ENCODE peak calls at places on chromosomes 12 and 14, in five cellular contexts. I is psoas muscle, S is fibroblast of the aortic adventitia, A is AG10803, R is AG04449. L is an unnamed sample.

GRCh38 chr12:132014915-132015280 is 65.2 kb downstream of the EP400 start:
- DNase-seq in I (no peak), S (no peak), A (no peak), R (no peak), L (no peak)

GRCh38 chr14:100299238-100299560 is 7.0 kb downstream of the SLC25A29 start:
- DNase-seq in I (no peak), S (no peak), A (no peak), R (no peak), L (no peak)

GRCh38 chr14:64705406-64706118 is 1.3 kb downstream of the PLEKHG3 start:
- DNase-seq in I (peak; percentile 33), S (no peak), A (peak; percentile 17), R (no peak), L (no peak)

GRCh38 chr12:509494-509893 is 49.8 kb downstream of the B4GALNT3 start:
- DNase-seq in I (no peak), S (no peak), A (peak; percentile 28), R (no peak), L (no peak)

GRCh38 chr12:9869307-9870161 is at the start of gene CLEC2B:
- DNase-seq in I (no peak), S (peak; percentile 80), A (peak; percentile 92), R (peak; percentile 14), L (peak; percentile 74)

GRCh38 chr12:48157889-48158370 is 615 bp upstream of the ASB8 start:
- DNase-seq in I (no peak), S (no peak), A (no peak), R (no peak), L (peak; percentile 13)

GRCh38 chr14:103618999-103619398 is 10.0 kb upstream of the KLC1 start:
- DNase-seq in I (no peak), S (no peak), A (peak; percentile 47), R (no peak), L (no peak)

GRCh38 chr14:39316844-39317553 is 83.3 kb downstream of the MIA2 start:
- DNase-seq in I (no peak), S (no peak), A (no peak), R (no peak), L (no peak)

GRCh38 chr12:110137786-110138185 is 13.6 kb downstream of the IFT81 start:
- DNase-seq in I (no peak), S (no peak), A (peak; percentile 19), R (no peak), L (no peak)

GRCh38 chr12:32535260-32535999 is 136.1 kb downstream of the FGD4 start:
- DNase-seq in I (peak; percentile 79), S (peak; percentile 64), A (peak; percentile 69), R (no peak), L (no peak)

GRCh38 chr14:24634158-24634557 is at the start of gene GZMB:
- DNase-seq in I (no peak), S (no peak), A (no peak), R (no peak), L (peak; percentile 37)

GRCh38 chr14:72554401-72554800 is 339.5 kb downstream of the DPF3 start:
- DNase-seq in I (no peak), S (no peak), A (no peak), R (no peak), L (no peak)

GRCh38 chr14:48140804-48141203 is 465.4 kb upstream of the MDGA2 start:
- DNase-seq in I (no peak), S (no peak), A (no peak), R (no peak), L (no peak)

GRCh38 chr14:105470163-105470811 is 4.3 kb upstream of the CRIP2 start:
- DNase-seq in I (no peak), S (no peak), A (no peak), R (no peak), L (no peak)

GRCh38 chr12:64142784-64143183 is 79.3 kb downstream of the KICS2 start:
- DNase-seq in I (no peak), S (no peak), A (no peak), R (no peak), L (no peak)

GRCh38 chr12:124438415-124439056 is 128.9 kb downstream of the NCOR2 start:
- DNase-seq in I (no peak), S (no peak), A (no peak), R (no peak), L (no peak)

GRCh38 chr14:55005071-55005470 is 21.8 kb downstream of the WDHD1 start:
- DNase-seq in I (no peak), S (no peak), A (peak; percentile 46), R (peak; percentile 31), L (no peak)

GRCh38 chr12:55972906-55973597 is 826 bp upstream of the RAB5B start:
- DNase-seq in I (no peak), S (no peak), A (peak; percentile 49), R (no peak), L (peak; percentile 44)

GRCh38 chr12:113136128-113136989 is 798 bp upstream of the RASAL1 start:
- DNase-seq in I (no peak), S (no peak), A (no peak), R (no peak), L (no peak)

GRCh38 chr14:52911904-52912303 is 38.9 kb downstream of the FERMT2 start:
- DNase-seq in I (no peak), S (no peak), A (no peak), R (no peak), L (no peak)

GRCh38 chr12:80218925-80219714 is 119.8 kb downstream of the OTOGL start:
- DNase-seq in I (no peak), S (no peak), A (no peak), R (no peak), L (peak; percentile 11)

GRCh38 chr12:29455087-29455486 is 42.4 kb downstream of the OVCH1 start:
- DNase-seq in I (no peak), S (no peak), A (no peak), R (no peak), L (no peak)

GRCh38 chr14:81402123-81402495 is 2.0 kb upstream of the STON2 start:
- DNase-seq in I (no peak), S (peak; percentile 48), A (peak; percentile 19), R (no peak), L (no peak)

GRCh38 chr12:57476162-57476992 is 3.3 kb downstream of the ARHGAP9 start:
- DNase-seq in I (no peak), S (no peak), A (no peak), R (no peak), L (peak; percentile 78)
- TF ChIP-seq CTCF in I (no peak), S (no peak), A (no peak), R (no peak), L (peak; percentile 66)

GRCh38 chr14:94599656-94600004 is 12.6 kb upstream of the SERPINA3 start:
- DNase-seq in I (no peak), S (no peak), A (no peak), R (no peak), L (no peak)
- H3K4me3 ChIP-seq in I (no peak overlapping the region), S (no peak overlapping the region), A (no peak overlapping the region), R (no peak overlapping the region), L (no peak overlapping the region)

GRCh38 chr14:96090441-96091148 is 51.4 kb downstream of the C14orf132 start:
- DNase-seq in I (peak; percentile 69), S (peak; percentile 70), A (peak; percentile 80), R (no peak), L (no peak)
- TF ChIP-seq CTCF in I (no peak), S (no peak), A (peak; percentile 39), R (no peak), L (no peak)

GRCh38 chr12:19387182-19387581 is 52.1 kb upstream of the AEBP2 start:
- DNase-seq in I (no peak), S (peak; percentile 34), A (no peak), R (no peak), L (no peak)
- H3K4me3 ChIP-seq in I (no peak overlapping the region), S (no peak overlapping the region), A (no peak overlapping the region), R (no peak overlapping the region), L (no peak overlapping the region)

DNA sequence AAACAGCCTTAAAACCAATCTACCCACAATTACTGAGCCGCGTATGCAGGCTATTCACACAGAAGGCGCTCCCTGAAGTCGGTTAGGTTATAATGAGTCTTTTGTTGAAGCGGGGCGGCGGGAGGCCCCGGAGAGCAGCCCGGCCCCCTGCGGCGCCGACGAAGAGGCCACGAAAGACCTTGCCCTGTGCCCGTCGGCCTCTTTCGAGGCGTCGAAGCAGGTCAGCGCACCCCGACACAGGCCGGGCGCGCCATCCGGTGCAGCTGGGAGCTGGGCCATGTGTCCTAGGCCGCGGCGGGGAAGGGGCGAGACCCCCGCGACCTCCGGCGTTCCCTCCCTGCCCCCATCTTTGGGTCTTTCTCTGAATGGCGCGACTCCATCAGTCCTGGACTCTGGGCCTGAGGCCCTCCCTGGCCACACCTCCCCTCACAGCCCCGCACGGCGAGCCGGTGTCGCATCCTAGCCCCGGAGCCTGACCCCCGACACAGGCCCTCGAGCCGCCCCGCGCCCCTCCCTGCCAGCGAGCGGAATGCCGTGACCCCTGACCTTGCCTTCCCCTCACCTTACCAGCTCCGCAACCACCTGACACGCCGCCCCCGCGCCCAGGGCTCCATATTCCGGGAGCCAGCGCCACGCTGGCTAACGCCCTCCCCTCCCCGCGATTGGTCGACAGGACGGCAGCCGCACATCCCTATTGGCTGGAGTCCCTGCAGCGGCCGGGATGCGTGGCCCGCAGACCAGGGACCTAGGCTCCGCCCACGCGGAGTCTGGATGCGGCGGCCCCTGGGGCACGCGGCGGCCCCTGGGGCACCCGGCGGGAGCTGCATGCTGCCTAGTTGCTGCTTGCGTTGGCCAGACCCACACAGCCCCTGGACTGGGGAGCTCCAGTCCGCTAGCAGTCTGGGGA is at the start of gene SLC11A2:
- DNase-seq in I (peak; percentile 96), S (peak; percentile 91), A (peak; percentile 91), R (peak; percentile 59), L (peak; percentile 96)
- TF ChIP-seq CTCF in I (peak; percentile 13), S (peak; percentile 19), A (no peak), R (no peak), L (no peak)